ENCODE peak calls at places on chromosomes 6 and 20, in seven cellular contexts. One of them, this sample, is unnamed.

GRCh38 chr6:44052419-44053011 is 74.7 kb downstream of the MRPL14 start:
- DNase-seq in hepatocyte: no peak
- DNase-seq in coronary artery: no peak
- DNase-seq in cardiac fibroblast: peak
- DNase-seq in ovary: no peak
- DNase-seq in stomach: no peak
- DNase-seq in A549: no peak
- DNase-seq in this sample: peak

GRCh38 chr6:56023829-56024228 is 148.4 kb upstream of the BMP5 start:
- DNase-seq in hepatocyte: no peak
- DNase-seq in cardiac fibroblast: no peak
- DNase-seq in ovary: no peak
- DNase-seq in A549: no peak
- DNase-seq in coronary artery: no peak
- DNase-seq in stomach: no peak
- DNase-seq in this sample: no peak

GRCh38 chr20:51350941-51351631 is 191.4 kb downstream of the NFATC2 start:
- DNase-seq in hepatocyte: no peak
- DNase-seq in A549: no peak
- DNase-seq in ovary: no peak
- DNase-seq in stomach: no peak
- DNase-seq in coronary artery: no peak
- DNase-seq in cardiac fibroblast: peak
- DNase-seq in this sample: peak

GRCh38 chr6:1363729-1364572 is 25.4 kb upstream of the FOXF2 start:
- DNase-seq in A549: no peak
- DNase-seq in ovary: no peak
- DNase-seq in hepatocyte: no peak
- DNase-seq in coronary artery: no peak
- DNase-seq in stomach: no peak
- DNase-seq in cardiac fibroblast: no peak
- DNase-seq in this sample: no peak

GRCh38 chr6:2831392-2831791 is 10.3 kb downstream of the SERPINB1 start:
- DNase-seq in coronary artery: no peak
- DNase-seq in A549: no peak
- DNase-seq in stomach: no peak
- DNase-seq in ovary: no peak
- DNase-seq in hepatocyte: no peak
- DNase-seq in cardiac fibroblast: no peak
- DNase-seq in this sample: no peak

GRCh38 chr20:21941941-21942805 is 236.7 kb downstream of the PAX1 start:
- DNase-seq in stomach: no peak
- DNase-seq in hepatocyte: no peak
- DNase-seq in A549: no peak
- DNase-seq in coronary artery: no peak
- DNase-seq in cardiac fibroblast: no peak
- DNase-seq in ovary: no peak
- DNase-seq in this sample: no peak

GRCh38 chr6:74431873-74432272 is 735.9 kb downstream of the CD109 start:
- DNase-seq in cardiac fibroblast: no peak
- DNase-seq in stomach: no peak
- DNase-seq in A549: no peak
- DNase-seq in coronary artery: no peak
- DNase-seq in ovary: no peak
- DNase-seq in hepatocyte: no peak
- DNase-seq in this sample: no peak

GRCh38 chr6:56479381-56479780 is 163.3 kb downstream of the DST start:
- DNase-seq in coronary artery: no peak
- DNase-seq in cardiac fibroblast: no peak
- DNase-seq in A549: no peak
- DNase-seq in hepatocyte: no peak
- DNase-seq in ovary: no peak
- DNase-seq in stomach: no peak
- DNase-seq in this sample: no peak

GRCh38 chr6:157528931-157529653 is 148.1 kb downstream of the ZDHHC14 start:
- DNase-seq in stomach: no peak
- DNase-seq in coronary artery: no peak
- DNase-seq in hepatocyte: peak
- DNase-seq in ovary: no peak
- DNase-seq in A549: no peak
- DNase-seq in cardiac fibroblast: peak
- DNase-seq in this sample: peak

GRCh38 chr20:61765081-61765870 is 300.4 kb downstream of the TAF4 start:
- DNase-seq in ovary: no peak
- DNase-seq in cardiac fibroblast: no peak
- DNase-seq in coronary artery: no peak
- DNase-seq in stomach: no peak
- DNase-seq in hepatocyte: no peak
- DNase-seq in A549: no peak
- DNase-seq in this sample: no peak

GRCh38 chr6:107704377-107705013 is 119.6 kb downstream of the SCML4 start:
- DNase-seq in coronary artery: no peak
- DNase-seq in ovary: no peak
- DNase-seq in A549: peak
- DNase-seq in cardiac fibroblast: peak
- DNase-seq in hepatocyte: peak
- DNase-seq in stomach: no peak
- DNase-seq in this sample: peak

GRCh38 chr6:157552171-157552747 is 171.3 kb downstream of the ZDHHC14 start:
- DNase-seq in hepatocyte: no peak
- DNase-seq in coronary artery: no peak
- DNase-seq in A549: no peak
- DNase-seq in stomach: no peak
- DNase-seq in ovary: no peak
- DNase-seq in cardiac fibroblast: no peak
- DNase-seq in this sample: no peak

GRCh38 chr6:33213166-33213988 is 5.1 kb downstream of the RING1 start:
- DNase-seq in coronary artery: no peak
- DNase-seq in cardiac fibroblast: peak
- DNase-seq in A549: no peak
- DNase-seq in hepatocyte: no peak
- DNase-seq in ovary: peak
- DNase-seq in stomach: no peak
- DNase-seq in this sample: no peak

GRCh38 chr6:91608428-91608827 is 1021.6 kb upstream of the MAP3K7 start:
- DNase-seq in A549: no peak
- DNase-seq in hepatocyte: no peak
- DNase-seq in cardiac fibroblast: no peak
- DNase-seq in stomach: no peak
- DNase-seq in coronary artery: no peak
- DNase-seq in ovary: no peak
- DNase-seq in this sample: no peak

GRCh38 chr6:106927531-106928398 is 46.8 kb downstream of the CD24 start:
- DNase-seq in stomach: peak
- DNase-seq in coronary artery: no peak
- DNase-seq in ovary: no peak
- DNase-seq in cardiac fibroblast: peak
- DNase-seq in A549: peak
- DNase-seq in hepatocyte: peak
- DNase-seq in this sample: peak

DNA sequence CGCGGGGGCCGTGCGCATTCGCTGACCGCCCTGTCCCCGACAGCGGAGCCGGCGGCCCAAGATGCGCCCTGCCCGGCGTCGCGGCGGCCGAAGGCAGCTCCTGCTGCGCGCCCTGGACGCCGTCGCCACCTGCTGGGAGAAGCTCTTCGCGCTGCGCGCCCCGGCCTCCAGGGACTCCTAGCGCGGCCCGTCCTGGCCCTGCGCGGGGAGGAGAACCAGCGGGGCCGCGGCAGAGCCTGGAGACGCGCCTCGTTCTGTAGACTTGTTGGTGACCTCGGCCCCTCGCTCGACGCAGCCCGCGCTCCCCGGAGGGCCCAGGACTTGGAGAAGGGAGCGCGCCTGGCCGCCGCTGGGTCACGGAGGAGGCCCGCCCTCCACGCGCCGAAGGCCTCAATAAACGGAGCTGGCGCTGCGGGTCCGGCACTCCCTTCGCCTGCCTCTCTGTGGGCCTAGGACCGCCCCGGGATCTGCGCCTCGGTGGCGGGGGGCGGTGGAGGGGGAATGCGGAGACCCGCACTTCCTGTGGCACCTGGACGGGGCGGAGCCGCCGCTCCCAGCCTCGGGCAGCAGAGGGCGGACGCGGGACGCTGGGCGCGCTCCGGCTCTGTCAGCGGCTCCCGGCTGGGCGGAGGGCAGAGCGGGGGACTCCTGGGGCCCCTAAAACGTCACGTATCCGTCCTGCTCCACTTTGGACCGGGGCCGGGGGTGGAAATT is 2.8 kb downstream of the C20orf204 start:
- DNase-seq in ovary: peak
- DNase-seq in cardiac fibroblast: peak
- DNase-seq in coronary artery: no peak
- DNase-seq in A549: peak
- DNase-seq in hepatocyte: peak
- DNase-seq in stomach: peak
- DNase-seq in this sample: peak
- H3K4me3 ChIP-seq in ovary: peak
- H3K4me3 ChIP-seq in cardiac fibroblast: peak
- H3K4me3 ChIP-seq in coronary artery: peak
- H3K4me3 ChIP-seq in A549: peak
- H3K4me3 ChIP-seq in hepatocyte: peak
- H3K4me3 ChIP-seq in stomach: peak
- H3K4me3 ChIP-seq in this sample: peak

GRCh38 chr6:155492061-155492735 is 36.6 kb upstream of the NOX3 start:
- DNase-seq in cardiac fibroblast: no peak
- DNase-seq in A549: no peak
- DNase-seq in coronary artery: no peak
- DNase-seq in stomach: no peak
- DNase-seq in hepatocyte: no peak
- DNase-seq in ovary: no peak
- DNase-seq in this sample: no peak

GRCh38 chr6:155493026-155493693 is 37.5 kb upstream of the NOX3 start:
- DNase-seq in ovary: no peak
- DNase-seq in hepatocyte: no peak
- DNase-seq in A549: no peak
- DNase-seq in stomach: no peak
- DNase-seq in cardiac fibroblast: no peak
- DNase-seq in coronary artery: no peak
- DNase-seq in this sample: no peak

GRCh38 chr6:155493694-155494143 is 38.1 kb upstream of the NOX3 start:
- DNase-seq in coronary artery: peak
- DNase-seq in A549: peak
- DNase-seq in hepatocyte: peak
- DNase-seq in ovary: peak
- DNase-seq in stomach: peak
- DNase-seq in cardiac fibroblast: peak
- DNase-seq in this sample: peak

GRCh38 chr6:155497273-155497672 is 41.6 kb upstream of the NOX3 start:
- DNase-seq in A549: no peak
- DNase-seq in coronary artery: no peak
- DNase-seq in hepatocyte: no peak
- DNase-seq in ovary: no peak
- DNase-seq in cardiac fibroblast: no peak
- DNase-seq in stomach: no peak
- DNase-seq in this sample: no peak

GRCh38 chr6:155495011-155495768 is 39.6 kb upstream of the NOX3 start:
- DNase-seq in ovary: peak
- DNase-seq in coronary artery: peak
- DNase-seq in A549: no peak
- DNase-seq in cardiac fibroblast: peak
- DNase-seq in hepatocyte: peak
- DNase-seq in stomach: no peak
- DNase-seq in this sample: peak
- TF ChIP-seq CTCF in ovary: no peak
- TF ChIP-seq CTCF in coronary artery: no peak
- TF ChIP-seq CTCF in A549: no peak
- TF ChIP-seq CTCF in cardiac fibroblast: peak
- TF ChIP-seq CTCF in hepatocyte: peak
- TF ChIP-seq CTCF in stomach: peak
- TF ChIP-seq CTCF in this sample: peak

DNA sequence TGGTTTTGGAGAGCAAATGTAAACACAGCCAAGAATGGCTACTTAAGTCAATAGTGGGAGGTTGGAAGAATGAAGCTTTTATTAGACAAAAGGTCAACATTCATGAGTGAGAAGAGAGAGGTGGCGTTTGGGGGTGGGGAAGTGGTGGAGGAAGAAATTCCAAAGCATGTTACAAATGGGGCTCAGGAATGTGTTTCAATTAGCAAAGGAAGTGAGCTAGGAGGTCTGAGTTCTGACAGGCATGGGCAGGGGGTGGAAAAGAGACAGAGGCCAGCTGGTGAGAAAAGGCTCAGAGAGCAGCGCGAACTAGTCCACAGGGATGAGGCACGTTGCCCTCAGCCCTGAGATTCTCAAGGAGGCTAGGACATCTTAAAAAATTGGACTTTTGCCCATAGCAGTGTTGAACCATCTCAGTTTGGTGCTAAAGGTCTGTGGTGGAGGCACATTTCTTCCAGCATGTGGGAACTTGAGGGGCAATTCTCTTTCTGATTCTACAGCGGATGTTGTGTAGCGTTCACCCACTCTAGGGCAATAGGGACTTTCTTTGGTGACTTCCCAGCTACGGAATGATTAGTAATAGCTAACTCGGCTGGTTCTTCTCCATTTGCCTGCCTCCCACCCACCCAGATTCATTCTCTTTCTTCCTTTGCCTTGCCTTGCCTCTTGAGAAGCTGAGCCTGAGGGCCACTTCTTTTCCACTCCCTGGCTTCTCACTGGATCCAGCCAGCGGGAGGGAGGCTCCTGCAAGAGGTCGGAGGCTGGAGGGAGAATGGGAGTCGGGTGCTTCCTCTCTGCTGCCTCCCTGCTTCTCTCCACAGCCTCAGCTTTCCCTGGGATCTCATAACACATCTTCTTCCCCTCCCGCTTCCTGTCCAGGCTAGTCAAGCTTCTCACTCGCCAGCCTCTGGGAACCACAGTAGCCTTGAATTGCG is 45.1 kb upstream of the NEDD9 start:
- DNase-seq in coronary artery: no peak
- DNase-seq in ovary: peak
- DNase-seq in cardiac fibroblast: peak
- DNase-seq in stomach: no peak
- DNase-seq in A549: peak
- DNase-seq in hepatocyte: peak
- DNase-seq in this sample: peak
- H3K4me3 ChIP-seq in coronary artery: no peak
- H3K4me3 ChIP-seq in ovary: no peak
- H3K4me3 ChIP-seq in cardiac fibroblast: no peak
- H3K4me3 ChIP-seq in stomach: no peak
- H3K4me3 ChIP-seq in A549: no peak
- H3K4me3 ChIP-seq in hepatocyte: no peak
- H3K4me3 ChIP-seq in this sample: no peak

GRCh38 chr6:148273962-148274752 is 68.5 kb upstream of the SASH1 start:
- DNase-seq in hepatocyte: no peak
- DNase-seq in A549: no peak
- DNase-seq in cardiac fibroblast: no peak
- DNase-seq in ovary: no peak
- DNase-seq in coronary artery: no peak
- DNase-seq in stomach: no peak
- DNase-seq in this sample: no peak
- TF ChIP-seq CTCF in hepatocyte: no peak
- TF ChIP-seq CTCF in A549: no peak
- TF ChIP-seq CTCF in cardiac fibroblast: peak
- TF ChIP-seq CTCF in ovary: no peak
- TF ChIP-seq CTCF in coronary artery: no peak
- TF ChIP-seq CTCF in stomach: no peak
- TF ChIP-seq CTCF in this sample: peak

This sample was measured in brain microvascular endothelial cell.